ENCODE peak calls at places on chromosomes 13 and 19, in eight cellular contexts. P is amniotic epithelial cell; J is activated CD4-positive, CD25-positive, alpha-beta regulatory T cell treated with anti-CD3 and anti-CD28 coated beads, Interleukin-2, amount 50 U/mL, for 16 hours; W is neural crest cell; R is CD4-positive, CD25-positive, alpha-beta regulatory T cell; M is AG20443; A is activated CD4-positive, alpha-beta T cell treated with anti-CD3 and anti-CD28 coated beads, Interleukin-2, amount 10 ng/mL, durations not matched to agents 24 days and 14 days; S is epithelial cell of prostate. T is an unnamed sample.
A peak's percentile ranks its signal among the peaks of the same experiment; 100 is the strongest.

GRCh38 chr13:52137489-52137888 is 8.6 kb upstream of the NEK5 start:
- DNase-seq in P (no peak), J (no peak), W (no peak), R (no peak), M (no peak), A (peak; percentile 42), S (no peak), T (no peak)

GRCh38 chr19:14073925-14074838 is 1.6 kb downstream of the MISP3 start:
- DNase-seq in P (no peak), J (no peak), W (no peak), R (no peak), M (no peak), A (peak; percentile 83), S (no peak), T (no peak)

GRCh38 chr13:26219726-26220125 is 2.4 kb downstream of the RNF6 start:
- DNase-seq in P (peak; percentile 70), J (no peak), W (no peak), R (no peak), M (no peak), A (no peak), S (no peak), T (no peak)

GRCh38 chr19:39968789-39969188 is 2.2 kb upstream of the PSMC4 start:
- DNase-seq in P (no peak), J (no peak), W (no peak), R (no peak), M (no peak), A (no peak), S (no peak), T (no peak)

GRCh38 chr13:40064723-40065122 is 409.3 kb downstream of the COG6 start:
- DNase-seq in P (peak; percentile 94), J (no peak), W (no peak), R (no peak), M (peak; percentile 50), A (no peak), S (no peak), T (peak; percentile 50)

GRCh38 chr19:12778020-12778904 is 2.9 kb upstream of the HOOK2 start:
- DNase-seq in P (peak; percentile 74), J (no peak), W (peak; percentile 40), R (no peak), M (peak; percentile 67), A (peak; percentile 85), S (no peak), T (peak; percentile 76)

GRCh38 chr19:53553865-53554791 is 16.2 kb downstream of the ZNF331 start:
- DNase-seq in P (peak; percentile 81), J (peak; percentile 83), W (no peak), R (peak; percentile 93), M (peak; percentile 94), A (peak; percentile 97), S (peak; percentile 24), T (peak; percentile 69)

GRCh38 chr13:113110852-113111315 is 5.3 kb downstream of the F7 start:
- DNase-seq in P (no peak), J (no peak), W (no peak), R (no peak), M (no peak), A (no peak), S (no peak), T (no peak)

GRCh38 chr19:16252459-16253205 is 54.9 kb downstream of the AP1M1 start:
- DNase-seq in P (no peak), J (no peak), W (no peak), R (no peak), M (no peak), A (no peak), S (no peak), T (no peak)

GRCh38 chr19:47853003-47853402 is 6.0 kb upstream of the TPRX2 start:
- DNase-seq in P (no peak), J (no peak), W (no peak), R (no peak), M (no peak), A (no peak), S (no peak), T (no peak)

GRCh38 chr13:49649244-49649962 is 21.1 kb downstream of the ARL11 start:
- DNase-seq in P (peak; percentile 65), J (no peak), W (no peak), R (no peak), M (peak; percentile 50), A (no peak), S (no peak), T (no peak)

GRCh38 chr19:917323-918151 is at the start of gene KISS1R:
- DNase-seq in P (no peak), J (no peak), W (peak; percentile 55), R (no peak), M (no peak), A (peak; percentile 84), S (no peak), T (no peak)

GRCh38 chr19:18594824-18595373 is 6.3 kb downstream of the REX1BD start:
- DNase-seq in P (no peak), J (no peak), W (no peak), R (no peak), M (no peak), A (no peak), S (no peak), T (no peak)

GRCh38 chr13:39451860-39452301 is 151.1 kb downstream of the LHFPL6 start:
- DNase-seq in P (peak; percentile 83), J (no peak), W (no peak), R (no peak), M (no peak), A (no peak), S (no peak), T (no peak)

GRCh38 chr19:10553087-10553667 is 9.5 kb downstream of the ATG4D start:
- DNase-seq in P (no peak), J (no peak), W (no peak), R (no peak), M (no peak), A (no peak), S (no peak), T (no peak)

GRCh38 chr13:55230570-55230908 is 1910.2 kb upstream of the PRR20A start:
- DNase-seq in P (no peak), J (no peak), W (no peak), R (no peak), M (no peak), A (no peak), S (no peak), T (no peak)

GRCh38 chr13:50400035-50400726 is 384.9 kb downstream of the KCNRG start:
- DNase-seq in P (no peak), J (no peak), W (no peak), R (no peak), M (no peak), A (no peak), S (no peak), T (no peak)

GRCh38 chr19:49272204-49272603 is 52.8 kb downstream of the SLC6A16 start:
- DNase-seq in P (peak; percentile 61), J (no peak), W (no peak), R (no peak), M (no peak), A (no peak), S (peak; percentile 95), T (peak; percentile 44)

GRCh38 chr19:10553943-10554381 is 10.3 kb downstream of the ATG4D start:
- DNase-seq in P (no peak), J (no peak), W (no peak), R (peak; percentile 56), M (no peak), A (peak; percentile 91), S (peak; percentile 54), T (no peak)

GRCh38 chr19:12994701-12995595 is at the start of gene NFIX:
- DNase-seq in P (peak; percentile 32), J (peak; percentile 25), W (no peak), R (peak; percentile 34), M (peak; percentile 84), A (peak; percentile 92), S (no peak), T (peak; percentile 17)

GRCh38 chr19:10961763-10962536 is 1.1 kb downstream of the SMARCA4 start:
- DNase-seq in P (no peak), J (no peak), W (no peak), R (peak; percentile 14), M (no peak), A (peak; percentile 59), S (no peak), T (no peak)

GRCh38 chr13:73210218-73210883 is 151.5 kb downstream of the KLF5 start:
- DNase-seq in P (no peak), J (no peak), W (no peak), R (no peak), M (no peak), A (no peak), S (no peak), T (peak; percentile 11)

GRCh38 chr19:4640247-4641000 is 1.1 kb downstream of the TNFAIP8L1 start:
- DNase-seq in P (no peak), J (no peak), W (no peak), R (peak; percentile 7), M (no peak), A (no peak), S (no peak), T (no peak)

GRCh38 chr19:10508707-10509106 is 5.6 kb upstream of the KEAP1 start:
- DNase-seq in P (peak; percentile 72), J (no peak), W (no peak), R (no peak), M (no peak), A (peak; percentile 74), S (no peak), T (no peak)

GRCh38 chr13:31199527-31199848 is 287 bp upstream of the B3GLCT start:
- DNase-seq in P (no peak), J (no peak), W (no peak), R (no peak), M (no peak), A (no peak), S (no peak), T (no peak)

GRCh38 chr13:109010912-109011311 is 381.5 kb downstream of the MYO16 start:
- DNase-seq in P (peak; percentile 30), J (no peak), W (no peak), R (no peak), M (no peak), A (no peak), S (no peak), T (peak; percentile 17)

GRCh38 chr19:5016781-5017180 is 47.9 kb downstream of the KDM4B start:
- DNase-seq in P (no peak), J (no peak), W (no peak), R (no peak), M (no peak), A (no peak), S (no peak), T (no peak)